ENCODE peak calls at places on chromosome 4, in five cellular contexts. E is HCT116, S is tibial nerve, K is right lobe of liver, O is mesendoderm. B is an unnamed sample. For H3K36me3 and H3K4me1, the result is how much of the 10 kb centered on the place peaks cover.

GRCh38 chr4:41256131-41256739 is 493 bp upstream of the UCHL1 start:
- DNase-seq in S (no peak), E (no peak), O (peak), K (no peak), B (no peak)

GRCh38 chr4:67204441-67204840 is 340.9 kb downstream of the CENPC start:
- DNase-seq in E (no peak), O (no peak), S (no peak), K (no peak), B (no peak)

GRCh38 chr4:129455462-129455861 is 359.5 kb downstream of the C4orf33 start:
- DNase-seq in K (no peak), O (no peak), S (no peak), E (no peak), B (no peak)

GRCh38 chr4:146582864-146583263 is 55.8 kb upstream of the POU4F2 start:
- DNase-seq in S (no peak), E (peak), O (peak), K (no peak), B (no peak)

GRCh38 chr4:95415346-95415771 is 133.4 kb downstream of the UNC5C start:
- DNase-seq in O (no peak), S (no peak), K (no peak), E (no peak), B (no peak)

GRCh38 chr4:119026662-119027444 is 108.8 kb upstream of the MYOZ2 start:
- DNase-seq in K (no peak), O (peak), S (peak), E (no peak), B (no peak)

GRCh38 chr4:131603705-131604104 is 1545.4 kb upstream of the PCDH10 start:
- DNase-seq in K (no peak), S (no peak), O (no peak), E (no peak), B (no peak)

GRCh38 chr4:12409507-12410190 is 981.0 kb upstream of the HS3ST1 start:
- DNase-seq in E (peak), O (no peak), S (no peak), K (no peak), B (no peak)

GRCh38 chr4:2305766-2306501 is 44.0 kb upstream of the MXD4 start:
- DNase-seq in K (no peak), E (no peak), S (no peak), O (no peak), B (no peak)

GRCh38 chr4:185712350-185713024 is 99.5 kb downstream of the SORBS2 start:
- DNase-seq in O (no peak), K (peak), S (no peak), E (no peak), B (no peak)

GRCh38 chr4:140013088-140013487 is 140.9 kb downstream of the MAML3 start:
- DNase-seq in K (no peak), O (no peak), S (no peak), E (no peak), B (no peak)

DNA sequence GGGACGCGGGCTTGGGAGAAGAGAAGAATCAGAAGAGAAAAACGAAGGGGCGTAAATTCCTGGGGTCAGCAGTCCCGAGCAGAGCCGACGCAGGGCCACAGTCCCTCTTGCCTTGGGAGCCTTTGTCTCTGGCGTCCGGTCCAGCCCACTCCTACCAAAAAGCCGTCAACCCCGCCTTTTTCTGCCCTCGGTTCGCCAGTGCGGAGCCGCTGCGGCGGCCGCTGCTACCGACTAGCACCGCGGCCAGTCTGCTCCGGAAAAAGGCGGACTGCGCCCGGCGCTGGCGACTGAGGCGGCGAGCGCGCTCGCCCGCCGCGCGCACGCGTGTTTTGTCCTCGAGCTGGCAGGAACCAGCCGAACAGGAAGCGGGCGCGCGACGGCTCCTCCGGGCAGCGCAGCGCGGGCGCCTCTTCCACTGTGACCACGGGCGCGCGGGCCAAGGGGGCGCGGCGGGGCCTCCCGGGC is 502 bp downstream of the HNRNPDL start:
- DNase-seq in O (peak), K (no peak), S (no peak), E (no peak), B (peak)
- H3K36me3 ChIP-seq in O (under half), K (under half), S (under half), E (under half), B (under half)

GRCh38 chr4:10094841-10095240 is 21.8 kb downstream of the WDR1 start:
- DNase-seq in S (no peak), O (no peak), E (no peak), K (no peak), B (peak)

GRCh38 chr4:10096976-10097330 is 19.6 kb downstream of the WDR1 start:
- DNase-seq in E (no peak), K (no peak), O (no peak), S (no peak), B (peak)

GRCh38 chr4:10093801-10094552 is 22.6 kb downstream of the WDR1 start:
- DNase-seq in O (no peak), K (no peak), E (no peak), S (no peak), B (no peak)

GRCh38 chr4:10096201-10096975 is 20.2 kb downstream of the WDR1 start:
- DNase-seq in K (peak), E (peak), S (peak), O (no peak), B (peak)

DNA sequence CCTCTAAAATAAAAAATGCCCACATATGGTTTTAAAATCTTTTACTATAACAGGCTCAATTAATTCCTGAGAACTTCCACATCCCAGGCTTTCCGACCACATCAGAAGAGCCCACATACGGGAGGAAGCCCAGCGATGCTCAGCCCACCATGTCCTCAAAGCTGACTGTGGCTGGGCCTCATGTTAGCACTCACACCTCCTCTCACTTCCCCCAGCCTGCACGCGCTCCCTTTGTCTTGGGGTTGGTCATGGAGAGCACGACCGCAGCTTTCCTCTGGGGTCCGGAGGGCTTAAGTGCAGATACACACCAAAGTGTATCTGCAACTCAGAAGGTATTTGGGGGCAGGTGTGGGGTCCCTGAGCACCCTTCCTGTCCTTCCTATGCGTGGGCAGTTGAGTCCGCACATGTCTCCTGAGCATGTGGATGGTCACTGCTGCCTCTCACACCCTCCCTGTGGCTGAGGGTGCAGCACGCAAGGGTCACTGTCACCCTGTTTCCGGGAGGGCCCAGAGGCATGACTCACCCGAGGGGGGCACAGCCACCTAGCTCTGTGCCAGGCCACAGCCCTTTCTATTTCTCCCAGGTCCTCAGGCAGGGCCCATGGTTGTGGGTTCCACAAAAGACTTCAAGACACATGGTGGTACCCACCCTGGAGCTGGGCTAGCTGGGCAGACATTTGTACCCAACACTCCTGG is 21.2 kb downstream of the WDR1 start:
- DNase-seq in E (no peak), S (no peak), K (no peak), O (no peak), B (no peak)
- H3K4me1 ChIP-seq in E (half or more), S (half or more), K (under half), O (under half), B (under half)

DNA sequence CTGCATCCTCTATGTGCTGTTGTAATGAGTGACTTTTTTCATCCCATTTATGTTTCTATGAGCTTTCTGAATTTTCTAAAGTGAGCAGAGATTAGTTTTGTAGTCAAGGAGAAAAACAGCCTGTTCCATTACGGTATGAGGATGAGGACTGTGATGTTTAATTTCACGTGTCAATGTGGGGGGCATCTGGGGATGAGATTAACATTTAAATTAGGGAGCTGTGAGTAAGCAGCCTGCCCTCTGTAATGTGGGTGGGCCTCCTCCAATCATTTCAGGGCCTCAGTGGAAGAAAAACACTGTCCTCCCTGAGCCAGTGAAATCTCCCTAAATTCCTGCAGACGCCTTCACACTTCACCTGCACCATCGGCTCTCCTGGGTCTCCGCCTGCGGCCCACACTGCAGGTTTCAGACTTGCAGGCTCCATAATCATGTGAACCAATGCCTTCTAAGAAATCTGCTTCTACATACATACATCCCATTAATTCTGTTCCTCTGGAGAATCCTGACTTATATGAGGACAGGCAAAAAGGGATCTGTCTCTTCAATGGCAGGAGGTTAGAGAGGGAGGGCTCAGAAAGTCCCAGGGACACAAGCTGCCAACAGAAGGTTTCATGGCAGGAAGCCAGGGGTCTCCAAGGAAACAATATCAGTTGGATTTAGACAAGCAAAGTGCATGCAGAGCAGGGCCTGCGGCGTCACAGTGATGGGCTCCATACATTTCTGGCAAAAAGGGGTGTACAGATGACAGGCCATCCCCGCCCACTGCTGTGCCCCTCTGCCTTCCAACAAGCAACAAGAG is 121.6 kb downstream of the AFAP1 start:
- DNase-seq in K (no peak), S (no peak), E (no peak), O (no peak), B (no peak)
- H3K36me3 ChIP-seq in K (under half), S (half or more), E (under half), O (under half), B (under half)

DNA sequence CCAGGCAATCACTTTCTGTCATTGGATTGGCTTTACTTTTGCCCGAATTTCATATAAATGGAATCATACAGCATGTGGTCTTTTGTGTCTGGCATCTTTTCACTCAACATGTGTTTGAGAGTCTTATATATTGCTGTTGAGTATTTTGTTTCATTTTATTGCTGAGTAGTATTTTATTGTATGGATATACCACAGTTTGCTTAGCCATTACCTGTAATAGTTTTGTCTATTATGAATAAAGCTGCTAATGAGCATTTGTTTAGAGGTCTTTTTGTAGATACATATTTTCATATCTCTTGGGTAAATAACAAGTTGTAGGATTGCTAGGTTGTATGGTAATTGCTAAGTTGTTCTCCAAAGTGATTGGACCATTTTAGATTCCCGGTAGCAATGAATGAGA is 105.7 kb downstream of the WWC2 start:
- DNase-seq in S (no peak), K (no peak), E (no peak), O (no peak), B (no peak)
- H3K4me1 ChIP-seq in S (under half), K (under half), E (under half), O (under half), B (under half)